ENCODE peak calls at places on chromosomes 12 and 14, in six cellular contexts. H is lower leg skin, A is MM.1S, O is A549, C is Calu3, V is GM12878. B is an unnamed sample.

GRCh38 chr14:50340945-50341344 is 28.8 kb downstream of the DMAC2L start:
- DNase-seq in H (no peak), A (no peak), O (no peak), C (no peak), V (no peak), B (no peak)

GRCh38 chr12:60209521-60209920 is 613.7 kb downstream of the SLC16A7 start:
- DNase-seq in H (no peak), A (no peak), O (no peak), C (no peak), V (no peak), B (no peak)

GRCh38 chr12:115177899-115178298 is 493.9 kb upstream of the TBX3 start:
- DNase-seq in H (no peak), A (no peak), O (no peak), C (no peak), V (no peak), B (no peak)

GRCh38 chr12:96908170-96908675 is 1.2 kb downstream of the NEDD1 start:
- DNase-seq in H (no peak), A (peak), O (no peak), C (peak), V (no peak), B (no peak)

GRCh38 chr12:133236556-133236955 is 879 bp upstream of the ANHX start:
- DNase-seq in H (no peak), A (no peak), O (no peak), C (no peak), V (no peak), B (no peak)

GRCh38 chr12:5429741-5430557 is 2.0 kb upstream of the NTF3 start:
- DNase-seq in H (peak), A (no peak), O (no peak), C (no peak), V (no peak), B (no peak)

GRCh38 chr12:90958995-90959394 is 4.0 kb upstream of the CCER1 start:
- DNase-seq in H (no peak), A (no peak), O (peak), C (no peak), V (no peak), B (no peak)

GRCh38 chr12:95473440-95473946 is 459 bp upstream of the METAP2 start:
- DNase-seq in H (no peak), A (peak), O (peak), C (peak), V (peak), B (peak)

GRCh38 chr14:22456421-22456820 is 132.6 kb downstream of the DAD1 start:
- DNase-seq in H (no peak), A (no peak), O (no peak), C (no peak), V (no peak), B (no peak)

GRCh38 chr14:38290601-38291190 is 34.8 kb upstream of the CLEC14A start:
- DNase-seq in H (no peak), A (no peak), O (no peak), C (no peak), V (no peak), B (no peak)

GRCh38 chr12:9066755-9067433 is 48.8 kb downstream of the A2M start:
- DNase-seq in H (no peak), A (no peak), O (no peak), C (no peak), V (no peak), B (no peak)

GRCh38 chr14:85468815-85469214 is 61.1 kb upstream of the FLRT2 start:
- DNase-seq in H (no peak), A (no peak), O (no peak), C (no peak), V (no peak), B (no peak)

GRCh38 chr12:122028601-122029560 is 7.2 kb downstream of the BCL7A start:
- DNase-seq in H (no peak), A (no peak), O (no peak), C (no peak), V (peak), B (no peak)

DNA sequence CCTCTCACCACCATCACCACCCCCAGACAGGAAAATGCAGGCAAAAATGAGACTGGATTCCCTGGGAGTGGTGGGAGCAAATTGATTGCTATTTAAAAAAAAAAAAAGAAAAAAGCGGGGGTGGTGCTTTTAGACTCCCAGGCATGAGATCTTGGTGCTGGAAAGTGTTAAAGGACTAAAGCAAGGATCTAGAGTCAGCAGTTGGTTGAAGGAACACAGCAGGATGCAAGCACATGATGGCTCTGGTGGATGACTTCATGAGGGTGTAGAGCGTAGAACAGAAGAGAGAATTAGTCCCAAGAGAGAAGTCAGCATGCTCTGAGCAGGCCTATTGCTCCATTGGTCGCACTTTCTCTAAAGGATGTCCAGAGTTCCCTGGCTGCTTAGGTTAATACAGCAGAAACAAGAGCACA is 183.8 kb upstream of the HMGA2 start:
- DNase-seq in H (no peak), A (no peak), O (no peak), C (no peak), V (no peak), B (no peak)
- TF ChIP-seq CTCF in H (no peak), A (no peak), O (no peak), C (no peak), V (no peak), B (no peak)

GRCh38 chr14:87712386-87713113 is 280.4 kb downstream of the GALC start:
- DNase-seq in H (no peak), A (no peak), O (no peak), C (no peak), V (no peak), B (no peak)
- TF ChIP-seq CTCF in H (no peak), A (no peak), O (no peak), C (no peak), V (no peak), B (no peak)

GRCh38 chr12:93772003-93772402 is 94.8 kb downstream of the CRADD start:
- DNase-seq in H (no peak), A (no peak), O (no peak), C (no peak), V (no peak), B (no peak)

GRCh38 chr12:93766371-93766770 is 89.2 kb downstream of the CRADD start:
- DNase-seq in H (no peak), A (no peak), O (no peak), C (no peak), V (no peak), B (no peak)

GRCh38 chr12:93766802-93767523 is 89.8 kb downstream of the CRADD start:
- DNase-seq in H (no peak), A (no peak), O (peak), C (peak), V (no peak), B (no peak)

GRCh38 chr12:93763746-93764147 is 86.6 kb downstream of the CRADD start:
- DNase-seq in H (no peak), A (no peak), O (peak), C (no peak), V (no peak), B (no peak)

GRCh38 chr12:93767524-93767863 is 90.3 kb downstream of the CRADD start:
- DNase-seq in H (no peak), A (peak), O (no peak), C (no peak), V (no peak), B (no peak)
- TF ChIP-seq CTCF in H (no peak), A (no peak), O (no peak), C (no peak), V (no peak), B (no peak)

GRCh38 chr12:124277394-124278222 is 17.3 kb upstream of the RFLNA start:
- DNase-seq in H (no peak), A (peak), O (peak), C (no peak), V (no peak), B (no peak)

GRCh38 chr12:124270671-124271070 is 24.2 kb upstream of the RFLNA start:
- DNase-seq in H (no peak), A (no peak), O (no peak), C (no peak), V (no peak), B (no peak)

GRCh38 chr12:124278389-124279101 is 16.3 kb upstream of the RFLNA start:
- DNase-seq in H (no peak), A (no peak), O (no peak), C (no peak), V (no peak), B (no peak)

GRCh38 chr12:124276337-124276736 is 18.6 kb upstream of the RFLNA start:
- DNase-seq in H (no peak), A (no peak), O (no peak), C (no peak), V (no peak), B (no peak)

DNA sequence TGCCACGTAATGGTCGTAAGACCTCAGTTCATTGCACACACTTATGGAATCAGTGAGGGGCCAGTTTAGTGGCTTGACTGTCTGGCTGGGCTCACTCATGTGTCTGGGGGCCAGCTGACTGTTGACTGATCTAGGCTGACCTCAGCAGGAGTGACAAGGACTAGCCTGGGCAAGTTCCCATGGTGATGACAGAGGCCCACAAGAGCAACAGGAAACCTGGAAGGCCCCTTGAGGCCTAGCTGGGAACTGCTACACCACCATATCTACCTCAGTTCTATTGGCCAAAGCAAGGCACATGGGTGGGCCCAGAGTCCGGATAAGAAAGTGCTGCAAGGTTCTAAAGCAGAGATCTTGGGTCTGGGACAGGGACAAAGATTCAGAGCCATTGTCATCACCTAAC is 21.3 kb upstream of the RFLNA start:
- DNase-seq in H (no peak), A (no peak), O (peak), C (peak), V (peak), B (peak)
- TF ChIP-seq CTCF in H (no peak), A (no peak), O (no peak), C (no peak), V (peak), B (peak)

GRCh38 chr12:103314786-103315185 is 181.0 kb downstream of the C12orf42 start:
- DNase-seq in H (no peak), A (no peak), O (no peak), C (no peak), V (no peak), B (no peak)
- TF ChIP-seq CTCF in H (no peak), A (no peak), O (no peak), C (no peak), V (no peak), B (no peak)

DNA sequence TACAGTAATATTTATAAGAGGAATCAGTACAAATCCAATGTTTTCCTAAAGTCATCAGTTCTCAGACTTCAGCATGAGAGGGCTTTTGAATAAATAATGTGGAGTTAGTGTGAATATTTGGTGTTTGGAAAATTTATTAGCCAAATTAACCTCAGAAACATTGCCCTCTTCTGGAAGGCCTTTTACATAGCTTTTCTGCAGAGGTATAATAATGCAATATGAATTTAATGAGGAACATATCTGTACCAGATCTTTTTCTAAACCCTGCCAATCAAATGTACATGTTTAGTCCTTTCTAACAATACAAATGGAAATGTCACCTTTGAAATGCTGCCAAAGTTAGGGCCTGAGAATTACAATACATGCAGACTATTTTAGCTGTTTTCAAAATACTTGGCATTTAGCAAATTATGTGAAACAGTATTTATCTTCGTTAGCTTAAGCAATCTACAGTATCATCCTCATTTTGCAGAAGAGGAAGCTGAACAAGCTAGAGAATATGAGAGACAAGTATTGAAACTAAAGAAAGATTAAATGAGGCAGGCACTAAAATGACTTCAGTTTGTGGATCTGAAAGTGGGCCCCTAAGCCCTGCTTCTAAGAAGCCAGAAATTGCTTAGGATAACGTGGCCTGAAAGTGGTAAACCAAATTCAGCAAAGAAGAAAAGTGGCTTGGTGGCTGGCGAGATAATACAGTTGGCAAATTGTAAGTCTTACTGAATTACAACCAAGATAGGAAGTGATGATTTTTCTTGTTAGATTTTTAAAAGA is 60.4 kb upstream of the MANSC4 start:
- DNase-seq in H (no peak), A (peak), O (no peak), C (no peak), V (no peak), B (no peak)
- TF ChIP-seq CTCF in H (no peak), A (peak), O (peak), C (no peak), V (no peak), B (no peak)

GRCh38 chr12:16449459-16449858 is 102.0 kb downstream of the MGST1 start:
- DNase-seq in H (no peak), A (no peak), O (no peak), C (no peak), V (no peak), B (no peak)
- TF ChIP-seq CTCF in H (no peak), A (no peak), O (no peak), C (no peak), V (no peak), B (no peak)

B was measured in GM12864.